ENCODE peak calls at places on chromosomes 11 and 22, in eight cellular contexts. Q, H, A, Y, Z, U, D and I are unnamed samples.

GRCh38 chr11:11620966-11621880 is 582 bp downstream of the GALNT18 start:
- DNase-seq in Q (peak), H (peak), A (no peak), Y (peak), Z (no peak), U (peak), D (no peak), I (no peak)

GRCh38 chr11:1752907-1753425 is 2.6 kb upstream of the IFITM10 start:
- DNase-seq in Q (no peak), H (no peak), A (no peak), Y (no peak), Z (no peak), U (no peak), D (no peak), I (no peak)

GRCh38 chr11:87459351-87459750 is 421.6 kb downstream of the TMEM135 start:
- DNase-seq in Q (no peak), H (no peak), A (no peak), Y (no peak), Z (no peak), U (no peak), D (no peak), I (no peak)

GRCh38 chr11:77311701-77312100 is 10.2 kb upstream of the GDPD4 start:
- DNase-seq in Q (no peak), H (no peak), A (no peak), Y (no peak), Z (no peak), U (no peak), D (no peak), I (no peak)

GRCh38 chr11:76798202-76798581 is 15.0 kb downstream of the TSKU start:
- DNase-seq in Q (peak), H (no peak), A (no peak), Y (no peak), Z (no peak), U (no peak), D (no peak), I (no peak)

GRCh38 chr11:64084962-64085710 is 49.4 kb downstream of the FLRT1 start:
- DNase-seq in Q (no peak), H (no peak), A (no peak), Y (no peak), Z (no peak), U (no peak), D (no peak), I (no peak)

GRCh38 chr11:102470257-102470656 is 17.7 kb upstream of the TMEM123 start:
- DNase-seq in Q (no peak), H (no peak), A (no peak), Y (no peak), Z (peak), U (no peak), D (no peak), I (no peak)

GRCh38 chr11:36372101-36372767 is 76.1 kb downstream of the PRR5L start:
- DNase-seq in Q (no peak), H (no peak), A (no peak), Y (peak), Z (no peak), U (no peak), D (no peak), I (no peak)

GRCh38 chr22:19680287-19680881 is 33.9 kb upstream of the SEPTIN5 start:
- DNase-seq in Q (no peak), H (no peak), A (no peak), Y (no peak), Z (no peak), U (no peak), D (no peak), I (no peak)

GRCh38 chr11:12840871-12841516 is 166.8 kb downstream of the TEAD1 start:
- DNase-seq in Q (no peak), H (no peak), A (no peak), Y (no peak), Z (no peak), U (no peak), D (no peak), I (no peak)

GRCh38 chr11:16226245-16226644 is 130.1 kb downstream of the SOX6 start:
- DNase-seq in Q (no peak), H (no peak), A (no peak), Y (peak), Z (no peak), U (no peak), D (no peak), I (no peak)

GRCh38 chr11:73862971-73863370 is 13.7 kb downstream of the COA4 start:
- DNase-seq in Q (no peak), H (no peak), A (no peak), Y (no peak), Z (no peak), U (no peak), D (no peak), I (no peak)

GRCh38 chr11:70577948-70578347 is 179.6 kb downstream of the CTTN start:
- DNase-seq in Q (peak), H (no peak), A (no peak), Y (no peak), Z (no peak), U (no peak), D (no peak), I (no peak)

GRCh38 chr11:117829369-117829725 is 4.8 kb upstream of the FXYD2 start:
- DNase-seq in Q (peak), H (no peak), A (no peak), Y (no peak), Z (no peak), U (peak), D (no peak), I (no peak)

GRCh38 chr22:41699264-41700104 is at the start of gene MEI1:
- DNase-seq in Q (peak), H (peak), A (peak), Y (no peak), Z (peak), U (peak), D (peak), I (no peak)

GRCh38 chr11:11229691-11230090 is 123.4 kb downstream of the CSNK2A3 start:
- DNase-seq in Q (no peak), H (no peak), A (no peak), Y (no peak), Z (no peak), U (no peak), D (no peak), I (no peak)

GRCh38 chr11:95419915-95420314 is 188.9 kb upstream of the SESN3 start:
- DNase-seq in Q (no peak), H (no peak), A (no peak), Y (no peak), Z (no peak), U (no peak), D (no peak), I (no peak)

GRCh38 chr11:67269401-67270255 is 3.4 kb downstream of the GRK2 start:
- DNase-seq in Q (peak), H (no peak), A (peak), Y (no peak), Z (no peak), U (no peak), D (no peak), I (no peak)

GRCh38 chr11:103661991-103662390 is 374.4 kb upstream of the DDI1 start:
- DNase-seq in Q (no peak), H (no peak), A (no peak), Y (no peak), Z (no peak), U (no peak), D (no peak), I (no peak)

GRCh38 chr11:24925091-24925490 is 428.2 kb downstream of the LUZP2 start:
- DNase-seq in Q (no peak), H (no peak), A (no peak), Y (no peak), Z (no peak), U (no peak), D (no peak), I (no peak)

GRCh38 chr22:47012589-47013365 is 250.3 kb downstream of the TBC1D22A start:
- DNase-seq in Q (peak), H (no peak), A (no peak), Y (no peak), Z (no peak), U (no peak), D (no peak), I (no peak)

GRCh38 chr11:10719616-10720015 is 26.1 kb upstream of the IRAG1 start:
- DNase-seq in Q (no peak), H (no peak), A (no peak), Y (no peak), Z (no peak), U (no peak), D (no peak), I (no peak)

GRCh38 chr11:94325681-94326080 is 21.3 kb downstream of the IZUMO1R start:
- DNase-seq in Q (no peak), H (peak), A (peak), Y (peak), Z (peak), U (no peak), D (no peak), I (peak)

GRCh38 chr11:7869467-7869866 is 61.6 kb downstream of the OR10A6 start:
- DNase-seq in Q (no peak), H (no peak), A (no peak), Y (no peak), Z (no peak), U (no peak), D (no peak), I (no peak)